ENCODE peak calls at places on chromosomes 5 and 9, in eight cellular contexts. J, D, K, G, E, A, H and I are unnamed samples.

GRCh38 chr9:121887553-121888437 is 205.3 kb downstream of the TTLL11 start:
- DNase-seq in J (no peak), D (no peak), K (peak; percentile 69), G (no peak), E (no peak), A (no peak), H (no peak), I (no peak)

GRCh38 chr5:115179068-115179958 is 9.6 kb upstream of the TRIM36 start:
- DNase-seq in J (no peak), D (no peak), K (peak; percentile 80), G (peak; percentile 63), E (no peak), A (no peak), H (no peak), I (peak; percentile 61)

GRCh38 chr5:131423056-131423455 is 159.2 kb downstream of the CDC42SE2 start:
- DNase-seq in J (no peak), D (no peak), K (no peak), G (peak; percentile 49), E (peak; percentile 1), A (peak; percentile 41), H (no peak), I (no peak)

GRCh38 chr5:52015760-52016159 is 632.5 kb downstream of the ISL1 start:
- DNase-seq in J (no peak), D (no peak), K (no peak), G (peak; percentile 38), E (no peak), A (no peak), H (no peak), I (no peak)

GRCh38 chr5:149628846-149629388 is 47.6 kb downstream of the ARHGEF37 start:
- DNase-seq in J (no peak), D (no peak), K (no peak), G (no peak), E (no peak), A (no peak), H (no peak), I (no peak)

GRCh38 chr9:109914280-109915027 is 134.5 kb downstream of the PALM2AKAP2 start:
- DNase-seq in J (no peak), D (no peak), K (no peak), G (no peak), E (peak; percentile 84), A (peak; percentile 94), H (no peak), I (no peak)

GRCh38 chr9:134551657-134552348 is 89.8 kb upstream of the COL5A1 start:
- DNase-seq in J (peak; percentile 87), D (no peak), K (no peak), G (no peak), E (no peak), A (peak; percentile 86), H (no peak), I (no peak)

GRCh38 chr5:77850536-77851228 is 74.5 kb upstream of the TBCA start:
- DNase-seq in J (no peak), D (no peak), K (peak; percentile 75), G (no peak), E (no peak), A (no peak), H (no peak), I (peak; percentile 18)

GRCh38 chr5:154374264-154374663 is 71.5 kb upstream of the SAP30L start:
- DNase-seq in J (no peak), D (no peak), K (no peak), G (no peak), E (no peak), A (no peak), H (no peak), I (no peak)

GRCh38 chr9:27292646-27293045 is 4.3 kb downstream of the EQTN start:
- DNase-seq in J (no peak), D (peak; percentile 63), K (no peak), G (no peak), E (peak; percentile 1), A (peak; percentile 52), H (no peak), I (no peak)

GRCh38 chr9:134690946-134691694 is 49.5 kb downstream of the COL5A1 start:
- DNase-seq in J (no peak), D (no peak), K (no peak), G (peak; percentile 86), E (no peak), A (no peak), H (no peak), I (no peak)

GRCh38 chr9:130480673-130481072 is 35.9 kb downstream of the ASS1 start:
- DNase-seq in J (no peak), D (no peak), K (peak; percentile 91), G (peak; percentile 52), E (no peak), A (no peak), H (no peak), I (peak; percentile 66)

GRCh38 chr9:108844391-108844790 is 11.4 kb downstream of the ACTL7B start:
- DNase-seq in J (no peak), D (no peak), K (no peak), G (no peak), E (no peak), A (no peak), H (no peak), I (no peak)

GRCh38 chr5:157562111-157562581 is 13.4 kb downstream of the ADAM19 start:
- DNase-seq in J (no peak), D (no peak), K (peak; percentile 49), G (no peak), E (no peak), A (no peak), H (no peak), I (no peak)

GRCh38 chr5:8993031-8993430 is 552.8 kb downstream of the SEMA5A start:
- DNase-seq in J (no peak), D (no peak), K (no peak), G (peak; percentile 5), E (no peak), A (peak; percentile 25), H (no peak), I (no peak)

GRCh38 chr9:85900504-85901201 is 40.3 kb upstream of the NAA35 start:
- DNase-seq in J (no peak), D (no peak), K (peak; percentile 89), G (peak; percentile 18), E (peak; percentile 1), A (peak; percentile 46), H (no peak), I (peak; percentile 55)

GRCh38 chr5:143576721-143577484 is 173.4 kb upstream of the NR3C1 start:
- DNase-seq in J (no peak), D (no peak), K (no peak), G (no peak), E (no peak), A (peak; percentile 89), H (no peak), I (no peak)

DNA sequence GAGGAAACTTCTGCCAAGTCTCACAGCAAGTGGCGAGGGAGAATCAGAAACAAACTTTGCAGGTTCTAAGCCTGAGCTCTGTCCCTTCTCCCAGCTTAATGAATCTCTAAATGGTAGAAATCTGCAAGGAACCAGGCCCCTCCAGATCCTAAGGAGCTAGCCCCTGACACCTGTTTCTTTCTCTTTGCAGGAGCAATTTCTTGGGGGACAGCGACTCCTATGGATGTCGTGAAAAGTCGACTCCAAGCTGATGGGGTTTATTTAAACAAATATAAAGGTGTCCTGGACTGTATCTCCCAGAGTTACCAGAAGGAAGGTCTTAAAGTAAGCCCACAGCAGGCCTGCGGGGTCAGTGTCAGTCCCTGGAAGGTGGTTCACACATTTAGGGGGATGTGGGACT is 21.8 kb downstream of the IL9 start:
- DNase-seq in J (no peak), D (no peak), K (no peak), G (no peak), E (no peak), A (no peak), H (no peak), I (no peak)
- TF ChIP-seq CTCF in J (no peak), D (no peak), K (no peak), G (no peak), E (no peak), A (no peak), H (no peak), I (no peak)

GRCh38 chr9:124855944-124856773 is 2.9 kb downstream of the WDR38 start:
- DNase-seq in J (no peak), D (no peak), K (peak; percentile 93), G (peak; percentile 37), E (no peak), A (no peak), H (no peak), I (peak; percentile 50)
- TF ChIP-seq CTCF in J (peak; percentile 68), D (no peak), K (peak; percentile 78), G (peak; percentile 33), E (peak; percentile 52), A (peak; percentile 42), H (peak; percentile 46), I (no peak)

DNA sequence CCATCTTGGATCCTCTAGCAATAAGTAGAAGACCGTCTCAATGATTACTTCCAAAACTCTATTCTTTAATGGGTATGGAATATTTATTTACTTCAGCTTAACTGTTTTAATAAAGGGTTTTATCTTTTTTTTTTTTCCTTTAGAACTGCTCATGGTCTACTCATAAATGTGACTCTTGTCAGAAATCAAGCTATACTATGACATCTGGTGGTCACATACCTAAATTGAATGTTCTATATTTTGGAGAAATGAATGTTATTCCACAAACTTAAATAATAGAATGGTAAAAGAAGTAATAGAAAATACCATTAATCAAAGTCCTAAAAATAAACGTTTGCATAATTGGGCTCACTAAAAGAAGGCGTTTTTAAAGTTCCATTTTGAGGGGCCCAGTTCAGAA is 131.2 kb upstream of the PLCXD3 start:
- DNase-seq in J (no peak), D (no peak), K (no peak), G (no peak), E (no peak), A (peak; percentile 52), H (no peak), I (no peak)
- TF ChIP-seq CTCF in J (no peak), D (no peak), K (peak; percentile 68), G (peak; percentile 22), E (peak; percentile 15), A (no peak), H (peak; percentile 36), I (no peak)

GRCh38 chr5:72522607-72523006 is 15.4 kb upstream of the ZNF366 start:
- DNase-seq in J (no peak), D (no peak), K (no peak), G (no peak), E (no peak), A (no peak), H (no peak), I (no peak)

GRCh38 chr5:72516916-72517315 is 9.7 kb upstream of the ZNF366 start:
- DNase-seq in J (no peak), D (no peak), K (no peak), G (no peak), E (no peak), A (no peak), H (no peak), I (no peak)

GRCh38 chr5:72517961-72518690 is 10.9 kb upstream of the ZNF366 start:
- DNase-seq in J (no peak), D (peak; percentile 62), K (no peak), G (no peak), E (no peak), A (peak; percentile 58), H (no peak), I (no peak)

GRCh38 chr5:72515211-72515610 is 8.0 kb upstream of the ZNF366 start:
- DNase-seq in J (no peak), D (no peak), K (no peak), G (no peak), E (no peak), A (no peak), H (no peak), I (no peak)

DNA sequence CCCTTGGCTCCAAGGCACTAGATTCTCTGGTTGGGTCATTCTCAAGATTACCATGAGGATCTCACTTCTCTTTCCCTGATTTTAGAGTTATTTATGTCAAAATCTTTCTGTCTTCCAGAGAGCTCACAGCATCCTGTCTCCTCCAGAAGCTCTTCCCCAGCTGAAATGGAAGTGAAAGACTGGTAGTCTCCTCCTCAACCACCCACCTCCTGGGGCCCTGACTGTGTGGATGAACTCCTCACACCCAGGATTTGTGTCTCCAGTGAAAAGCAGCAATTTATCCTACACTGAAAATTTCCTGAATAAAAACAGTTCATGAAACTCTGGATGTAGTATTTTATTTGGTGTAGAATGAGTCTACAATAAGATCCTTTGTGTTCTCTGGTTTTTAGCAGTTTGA is 12.0 kb upstream of the ZNF366 start:
- DNase-seq in J (no peak), D (no peak), K (no peak), G (no peak), E (no peak), A (no peak), H (no peak), I (no peak)
- TF ChIP-seq CTCF in J (no peak), D (no peak), K (no peak), G (no peak), E (no peak), A (no peak), H (no peak), I (no peak)